ENCODE peak calls at places on chromosomes 12 and 14, in six cellular contexts. K is neuronal stem cell, Z is mesenchymal stem cell, V is IMR-90, H is H1, N is trophoblast cell. F is an unnamed sample.

GRCh38 chr14:88870777-88871176 is 46.3 kb downstream of the TTC8 start:
- DNase-seq in K (no peak), Z (no peak), V (no peak), H (no peak), N (no peak), F (no peak)

GRCh38 chr12:91138337-91138905 is 27.1 kb upstream of the LUM start:
- DNase-seq in K (no peak), Z (peak), V (no peak), H (no peak), N (peak), F (no peak)

GRCh38 chr12:2854669-2855453 is 2.0 kb downstream of the TEX52 start:
- DNase-seq in K (no peak), Z (no peak), V (no peak), H (no peak), N (no peak), F (no peak)

GRCh38 chr14:36955376-36955775 is 217.0 kb downstream of the SLC25A21 start:
- DNase-seq in K (no peak), Z (no peak), V (peak), H (no peak), N (no peak), F (no peak)

GRCh38 chr14:67003009-67003753 is 186.1 kb upstream of the GARIN2 start:
- DNase-seq in K (no peak), Z (no peak), V (no peak), H (no peak), N (no peak), F (no peak)

GRCh38 chr14:70664698-70665447 is 23.2 kb downstream of the TTC9 start:
- DNase-seq in K (no peak), Z (no peak), V (no peak), H (no peak), N (no peak), F (no peak)

GRCh38 chr12:132124766-132125425 is 19.2 kb downstream of the DDX51 start:
- DNase-seq in K (no peak), Z (no peak), V (no peak), H (no peak), N (no peak), F (no peak)

GRCh38 chr14:68510201-68510600 is 282.7 kb downstream of the ZFP36L1 start:
- DNase-seq in K (no peak), Z (peak), V (peak), H (no peak), N (no peak), F (no peak)

GRCh38 chr12:51403159-51403558 is 12.0 kb upstream of the GALNT6 start:
- DNase-seq in K (no peak), Z (no peak), V (peak), H (no peak), N (no peak), F (peak)

GRCh38 chr14:54606631-54607133 is 39.8 kb downstream of the SAMD4A start:
- DNase-seq in K (no peak), Z (peak), V (peak), H (no peak), N (no peak), F (no peak)

GRCh38 chr12:34598851-34599529 is 576.7 kb downstream of the ALG10 start:
- DNase-seq in K (no peak), Z (no peak), V (no peak), H (no peak), N (no peak), F (no peak)

GRCh38 chr12:33052141-33053051 is 155.8 kb upstream of the PKP2 start:
- DNase-seq in K (no peak), Z (no peak), V (no peak), H (no peak), N (no peak), F (no peak)

DNA sequence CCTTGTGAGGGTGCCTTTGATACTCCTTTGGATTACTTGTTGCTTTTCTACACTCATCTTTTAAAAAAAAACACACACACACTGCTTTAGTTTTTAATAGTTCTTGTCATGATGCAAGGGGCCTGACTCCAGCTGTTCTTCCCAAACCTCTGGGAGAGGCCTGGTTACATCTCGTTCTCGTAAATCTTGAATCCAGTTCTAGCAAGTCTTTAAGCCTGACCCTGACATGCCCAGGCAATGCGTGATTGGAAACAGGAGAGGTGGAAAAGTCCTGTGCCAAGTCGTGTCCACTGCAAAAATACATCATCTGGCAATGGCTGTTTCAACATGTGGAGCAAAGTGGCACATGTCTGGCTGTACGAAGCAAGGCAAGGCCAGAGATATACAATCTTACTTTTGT is 356.7 kb upstream of the DDHD1 start:
- DNase-seq in K (no peak), Z (peak), V (peak), H (no peak), N (no peak), F (no peak)
- H3K4me2 ChIP-seq in K (no peak), Z (no peak), V (no peak), H (no peak), N (no peak), F (no peak)

DNA sequence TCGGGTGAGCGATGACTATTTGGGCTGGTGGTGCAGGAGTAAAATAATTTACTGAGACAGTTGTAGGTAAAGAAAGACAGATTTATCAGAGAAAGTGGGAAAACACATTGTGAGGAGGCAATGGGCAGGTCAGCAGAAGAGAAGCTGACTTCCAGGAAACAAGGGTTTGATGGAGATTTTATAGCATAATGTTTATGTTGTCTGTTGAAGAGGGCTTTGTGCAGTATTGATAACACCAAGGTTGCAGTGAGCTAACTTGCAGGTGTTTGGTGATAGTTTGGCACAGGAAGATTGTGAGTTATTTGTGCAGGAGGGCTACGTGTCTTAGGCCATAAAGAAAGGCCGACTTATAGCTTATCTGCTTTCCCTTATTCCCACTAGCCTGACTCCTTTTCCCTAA is 72.2 kb downstream of the DHRS2 start:
- DNase-seq in K (no peak), Z (no peak), V (no peak), H (no peak), N (no peak), F (no peak)
- H4K91ac ChIP-seq in K (no peak), Z (no peak), V (no peak), H (no peak), N (no peak), F (no peak)

DNA sequence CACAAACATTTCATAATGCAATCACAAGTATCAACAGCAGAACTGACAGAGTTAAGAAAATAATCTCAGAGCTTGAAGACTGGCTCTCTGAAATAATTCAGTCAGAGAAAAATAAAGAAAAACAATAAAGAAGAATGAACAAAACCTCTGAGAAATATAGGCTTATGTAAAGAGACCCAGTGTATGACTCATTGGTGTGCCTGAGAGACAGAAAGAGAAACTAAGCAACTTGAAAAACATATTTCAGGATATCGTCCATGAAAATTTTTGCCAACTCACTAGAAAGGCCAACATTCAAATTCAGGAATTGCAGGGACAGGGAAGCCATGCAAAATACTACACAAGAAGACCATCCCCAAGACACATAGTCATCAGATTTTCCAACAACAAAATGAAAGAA is 56.2 kb downstream of the APOBEC1 start:
- DNase-seq in K (no peak), Z (peak), V (peak), H (no peak), N (no peak), F (no peak)
- H3K4me2 ChIP-seq in K (no peak), Z (peak), V (peak), H (no peak), N (no peak), F (no peak)

GRCh38 chr12:21559855-21560569 is 33.9 kb downstream of the SPX start:
- DNase-seq in K (no peak), Z (no peak), V (peak), H (no peak), N (peak), F (no peak)

GRCh38 chr12:21552983-21553673 is 27.0 kb downstream of the SPX start:
- DNase-seq in K (no peak), Z (no peak), V (no peak), H (no peak), N (no peak), F (no peak)

GRCh38 chr12:21561158-21561557 is 35.1 kb downstream of the SPX start:
- DNase-seq in K (no peak), Z (no peak), V (no peak), H (no peak), N (no peak), F (no peak)

GRCh38 chr12:21562859-21563258 is 36.8 kb downstream of the SPX start:
- DNase-seq in K (no peak), Z (no peak), V (no peak), H (no peak), N (no peak), F (no peak)

DNA sequence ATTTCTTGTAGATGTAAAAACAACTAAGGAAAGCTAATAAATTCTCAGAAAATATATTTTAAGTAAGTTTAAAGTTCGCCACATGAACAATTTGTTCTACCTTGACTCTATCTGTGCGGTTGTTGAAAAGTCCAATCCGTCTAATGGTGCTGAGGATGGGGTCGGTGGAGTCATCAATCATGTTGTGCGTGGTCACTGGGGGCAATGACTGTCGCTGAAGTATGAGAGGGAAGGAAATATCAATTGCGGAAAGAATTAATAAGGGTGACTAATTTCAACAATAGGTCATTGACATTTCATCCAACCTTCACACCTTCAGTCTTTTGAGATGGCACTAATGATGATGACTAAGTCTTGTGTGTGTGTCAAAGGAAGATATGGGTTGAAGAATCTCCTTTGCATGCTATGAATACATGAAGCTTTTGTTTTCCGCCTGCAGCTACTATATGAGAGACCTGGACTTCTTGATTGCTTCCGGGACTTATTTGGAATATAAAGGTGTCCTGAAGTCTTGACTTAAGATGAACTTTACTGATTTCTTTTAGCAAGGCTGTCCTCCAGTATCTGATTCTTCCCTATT is 32.1 kb downstream of the SPX start:
- DNase-seq in K (no peak), Z (no peak), V (no peak), H (no peak), N (no peak), F (no peak)
- H4K91ac ChIP-seq in K (no peak), Z (no peak), V (no peak), H (no peak), N (no peak), F (no peak)

GRCh38 chr12:121781751-121782615 is 11.5 kb downstream of the RHOF start:
- DNase-seq in K (no peak), Z (peak), V (peak), H (no peak), N (no peak), F (peak)
- H3K4me2 ChIP-seq in K (no peak), Z (no peak), V (peak), H (no peak), N (no peak), F (no peak)

GRCh38 chr12:125210104-125210755 is 145.0 kb downstream of the AACS start:
- DNase-seq in K (no peak), Z (no peak), V (no peak), H (no peak), N (no peak), F (no peak)

GRCh38 chr12:125208942-125209341 is 143.7 kb downstream of the AACS start:
- DNase-seq in K (no peak), Z (no peak), V (no peak), H (no peak), N (no peak), F (no peak)

GRCh38 chr12:125214289-125214688 is 149.1 kb downstream of the AACS start:
- DNase-seq in K (no peak), Z (no peak), V (no peak), H (no peak), N (no peak), F (no peak)

GRCh38 chr12:125206757-125207156 is 141.5 kb downstream of the AACS start:
- DNase-seq in K (no peak), Z (no peak), V (no peak), H (no peak), N (no peak), F (no peak)

GRCh38 chr12:125211464-125211863 is 146.2 kb downstream of the AACS start:
- DNase-seq in K (no peak), Z (no peak), V (no peak), H (no peak), N (no peak), F (no peak)
- H4K91ac ChIP-seq in K (no peak), Z (no peak), V (no peak), H (no peak), N (no peak), F (no peak)

DNA sequence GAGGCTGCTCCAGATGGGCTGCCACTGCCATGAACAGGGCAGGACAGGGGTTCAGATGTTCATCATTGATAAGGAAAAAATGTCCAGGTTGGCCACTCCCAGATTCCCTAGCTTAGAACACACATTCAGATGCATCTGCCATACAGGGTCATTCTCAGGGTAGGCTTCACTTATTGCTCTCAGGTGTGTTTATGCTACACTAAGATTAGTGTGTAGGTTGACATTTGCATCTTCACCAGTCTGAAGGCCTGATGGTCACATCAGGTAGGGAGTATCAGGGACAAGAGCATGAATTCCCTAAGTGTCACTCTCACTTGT is 22.4 kb upstream of the WDR89 start:
- DNase-seq in K (no peak), Z (no peak), V (no peak), H (no peak), N (no peak), F (no peak)
- H3K4me2 ChIP-seq in K (no peak), Z (no peak), V (no peak), H (no peak), N (no peak), F (no peak)

DNA sequence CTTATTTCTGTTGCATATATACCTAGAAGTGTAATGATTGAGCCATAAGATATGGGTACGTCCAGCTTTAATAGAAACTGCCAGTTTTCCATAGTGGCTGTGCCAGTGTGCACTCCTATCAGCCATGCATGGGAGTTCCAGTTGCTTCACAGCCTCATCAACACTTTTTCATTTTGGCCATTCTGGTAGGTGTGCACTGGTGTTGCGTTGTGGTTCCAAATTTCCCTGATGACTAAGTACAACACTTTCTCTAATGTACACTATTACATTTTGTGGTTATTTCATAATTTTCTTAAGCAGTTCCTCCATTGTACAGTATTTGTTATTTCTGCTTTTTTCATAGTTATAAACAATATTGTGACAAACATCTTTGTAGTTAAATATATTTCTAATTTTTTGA is 21.6 kb upstream of the OAS1 start:
- DNase-seq in K (no peak), Z (no peak), V (no peak), H (no peak), N (no peak), F (no peak)
- H4K91ac ChIP-seq in K (no peak), Z (no peak), V (no peak), H (no peak), N (no peak), F (no peak)